ENCODE peak calls at places on chromosomes 5 and 9, in four cellular contexts. Z, Q, N and U are unnamed samples.

GRCh38 chr5:76870046-76870445 is 20.2 kb downstream of the S100Z start:
- DNase-seq in Z (no peak), Q (peak), N (no peak), U (no peak)

GRCh38 chr5:24804221-24804681 is 159.5 kb upstream of the CDH10 start:
- DNase-seq in Z (no peak), Q (no peak), N (no peak), U (no peak)

GRCh38 chr5:172733179-172733973 is 37.6 kb downstream of the DUSP1 start:
- DNase-seq in Z (no peak), Q (peak), N (peak), U (peak)

GRCh38 chr5:72598461-72599433 is 91.5 kb upstream of the ZNF366 start:
- DNase-seq in Z (no peak), Q (no peak), N (peak), U (peak)

GRCh38 chr9:138044485-138045383 is 167.2 kb downstream of the CACNA1B start:
- DNase-seq in Z (no peak), Q (no peak), N (no peak), U (no peak)

GRCh38 chr5:134432174-134432573 is 20.5 kb upstream of the CDKN2AIPNL start:
- DNase-seq in Z (no peak), Q (no peak), N (no peak), U (no peak)

GRCh38 chr9:121678501-121679022 is 27.1 kb downstream of the DAB2IP start:
- DNase-seq in Z (no peak), Q (no peak), N (no peak), U (no peak)

GRCh38 chr5:32501623-32502022 is 57.1 kb upstream of the ZFR start:
- DNase-seq in Z (no peak), Q (peak), N (no peak), U (no peak)

GRCh38 chr5:74966151-74967050 is 86.0 kb downstream of the GCNT4 start:
- DNase-seq in Z (no peak), Q (peak), N (no peak), U (no peak)

GRCh38 chr5:79850316-79850822 is 140.7 kb downstream of the MTX3 start:
- DNase-seq in Z (no peak), Q (no peak), N (no peak), U (no peak)

GRCh38 chr9:27112235-27112634 is 3.2 kb downstream of the TEK start:
- DNase-seq in Z (no peak), Q (no peak), N (no peak), U (no peak)

GRCh38 chr9:88905506-88905905 is 85.8 kb upstream of the S1PR3 start:
- DNase-seq in Z (no peak), Q (no peak), N (no peak), U (no peak)

GRCh38 chr5:167603135-167603534 is 688.3 kb upstream of the WWC1 start:
- DNase-seq in Z (no peak), Q (no peak), N (no peak), U (no peak)

GRCh38 chr5:109063223-109063622 is 315.5 kb downstream of the FER start:
- DNase-seq in Z (no peak), Q (no peak), N (no peak), U (no peak)

GRCh38 chr9:2086971-2087370 is 71.8 kb downstream of the SMARCA2 start:
- DNase-seq in Z (no peak), Q (no peak), N (no peak), U (no peak)

GRCh38 chr9:13719410-13719809 is 439.9 kb upstream of the MPDZ start:
- DNase-seq in Z (no peak), Q (no peak), N (peak), U (peak)

GRCh38 chr9:93612052-93612795 is 35.8 kb downstream of the PHF2 start:
- DNase-seq in Z (no peak), Q (no peak), N (no peak), U (peak)
- TF ChIP-seq EZH2 in Z (no peak), Q (no peak), N (no peak), U (no peak)

GRCh38 chr5:77972545-77973252 is 196.6 kb upstream of the TBCA start:
- DNase-seq in Z (no peak), Q (peak), N (no peak), U (no peak)
- TF ChIP-seq EZH2 in Z (no peak), Q (peak), N (peak), U (peak)

GRCh38 chr9:125203259-125203658 is 2.9 kb downstream of the RABEPK start:
- DNase-seq in Z (no peak), Q (no peak), N (no peak), U (no peak)

GRCh38 chr9:125204477-125204876 is 4.1 kb downstream of the RABEPK start:
- DNase-seq in Z (no peak), Q (no peak), N (no peak), U (no peak)

GRCh38 chr9:125200216-125201047 is at the start of gene RABEPK:
- DNase-seq in Z (peak), Q (peak), N (peak), U (peak)
- TF ChIP-seq EZH2 in Z (no peak), Q (no peak), N (no peak), U (no peak)

GRCh38 chr5:146339715-146340259 is 1.1 kb downstream of the POU4F3 start:
- DNase-seq in Z (no peak), Q (peak), N (no peak), U (no peak)
- TF ChIP-seq EZH2 in Z (no peak), Q (no peak), N (peak), U (no peak)